ENCODE peak calls at places on chromosomes 4 and X, in eight cellular contexts. Q, W, J, P, F, N, R and K are unnamed samples.

GRCh38 chrX:112968351-112969133 is 127.9 kb upstream of the AMOT start:
- DNase-seq in W (no peak), Q (no peak), F (no peak), J (no peak), N (no peak), R (no peak), P (no peak), K (no peak)

GRCh38 chrX:136646602-136647239 is 1.2 kb upstream of the CD40LG start:
- DNase-seq in R (no peak), J (peak), P (no peak), W (no peak), Q (no peak), F (no peak), N (no peak), K (no peak)

GRCh38 chrX:97401586-97402101 is 517.9 kb downstream of the RPA4 start:
- DNase-seq in F (no peak), P (no peak), Q (no peak), N (no peak), W (no peak), R (no peak), J (no peak), K (no peak)

GRCh38 chr4:10040049-10040892 is 19.0 kb upstream of the SLC2A9 start:
- DNase-seq in Q (no peak), N (no peak), P (no peak), F (no peak), W (no peak), J (no peak), R (no peak), K (no peak)

GRCh38 chr4:161949941-161950725 is 213.7 kb downstream of the FSTL5 start:
- DNase-seq in J (no peak), N (no peak), F (no peak), W (no peak), Q (no peak), P (no peak), R (no peak), K (no peak)

GRCh38 chrX:102154218-102154860 is 1.4 kb downstream of the BEX5 start:
- DNase-seq in W (no peak), R (no peak), J (peak), F (no peak), Q (no peak), P (peak), N (peak), K (no peak)

GRCh38 chrX:2631743-2632532 is 59.2 kb upstream of the CD99 start:
- DNase-seq in P (no peak), F (no peak), Q (no peak), J (no peak), N (no peak), R (no peak), W (no peak), K (no peak)

GRCh38 chr4:98110929-98111328 is 32.3 kb downstream of the STPG2 start:
- DNase-seq in R (no peak), F (no peak), J (no peak), W (no peak), Q (no peak), N (no peak), P (no peak), K (no peak)

GRCh38 chr4:5793514-5793913 is 82.5 kb downstream of the EVC start:
- DNase-seq in Q (peak), F (no peak), R (no peak), N (no peak), P (no peak), J (peak), W (no peak), K (no peak)

GRCh38 chrX:1246816-1247215 is 21.8 kb upstream of the CSF2RA start:
- DNase-seq in P (peak), J (peak), R (peak), F (peak), W (no peak), Q (peak), N (peak), K (peak)

GRCh38 chr4:105088110-105088879 is 58.4 kb upstream of the TET2 start:
- DNase-seq in Q (no peak), R (peak), P (no peak), W (no peak), J (no peak), F (peak), N (no peak), K (no peak)

GRCh38 chrX:33178218-33178617 is 33.1 kb downstream of the DMD start:
- DNase-seq in W (no peak), P (no peak), F (no peak), N (no peak), R (no peak), Q (no peak), J (no peak), K (no peak)

GRCh38 chrX:150060406-150060805 is 122.1 kb upstream of the EOLA2 start:
- DNase-seq in F (no peak), N (no peak), R (no peak), Q (no peak), W (no peak), P (no peak), J (no peak), K (no peak)

GRCh38 chr4:99824070-99824599 is 7.5 kb downstream of the DAPP1 start:
- DNase-seq in R (no peak), W (no peak), Q (no peak), P (no peak), J (no peak), N (no peak), F (no peak), K (no peak)

GRCh38 chr4:71050809-71051208 is 57.4 kb downstream of the DCK start:
- DNase-seq in R (no peak), P (no peak), N (no peak), Q (no peak), J (no peak), W (no peak), F (no peak), K (no peak)

GRCh38 chr4:38177035-38177791 is 217.0 kb downstream of the PTTG2 start:
- DNase-seq in W (peak), P (no peak), Q (no peak), R (no peak), J (peak), F (no peak), N (peak), K (peak)

GRCh38 chrX:16160729-16161128 is 6.6 kb upstream of the MAGEB17 start:
- DNase-seq in P (no peak), R (peak), Q (no peak), N (no peak), J (no peak), W (no peak), F (no peak), K (no peak)

GRCh38 chr4:130820448-130820847 is 1724.5 kb downstream of the C4orf33 start:
- DNase-seq in Q (no peak), R (no peak), W (no peak), P (no peak), N (no peak), J (no peak), F (no peak), K (no peak)

GRCh38 chr4:123443401-123444297 is 47.1 kb downstream of the SPRY1 start:
- DNase-seq in F (no peak), J (peak), W (no peak), P (no peak), Q (no peak), N (peak), R (no peak), K (no peak)

GRCh38 chrX:56763556-56764152 is 34.6 kb downstream of the NBDY start:
- DNase-seq in Q (peak), F (peak), P (no peak), W (peak), R (no peak), N (peak), J (peak), K (peak)

GRCh38 chr4:675036-675804 is 878 bp downstream of the MYL5 start:
- DNase-seq in P (no peak), W (no peak), N (peak), R (no peak), J (no peak), Q (no peak), F (no peak), K (no peak)

GRCh38 chr4:97238956-97239698 is 904.1 kb downstream of the STPG2 start:
- DNase-seq in F (no peak), W (no peak), J (no peak), R (no peak), P (no peak), Q (no peak), N (no peak), K (no peak)

GRCh38 chrX:41661366-41662095 is 27.2 kb upstream of the GPR34 start:
- DNase-seq in F (no peak), R (peak), W (no peak), P (no peak), N (no peak), J (no peak), Q (no peak), K (no peak)

GRCh38 chr4:188719794-188720193 is 580.6 kb downstream of the TRIML1 start:
- DNase-seq in Q (no peak), J (no peak), N (no peak), W (no peak), P (no peak), R (no peak), F (no peak), K (no peak)

GRCh38 chr4:186366326-186366725 is 100.3 kb downstream of the F11 start:
- DNase-seq in W (no peak), P (no peak), Q (no peak), J (no peak), R (no peak), F (no peak), N (no peak), K (no peak)

GRCh38 chr4:42515156-42515884 is 118.0 kb downstream of the SHISA3 start:
- DNase-seq in F (no peak), Q (no peak), N (no peak), R (no peak), J (no peak), W (no peak), P (no peak), K (no peak)

GRCh38 chr4:80266902-80267380 is 477 bp downstream of the FGF5 start:
- DNase-seq in J (no peak), Q (no peak), R (no peak), N (no peak), F (no peak), P (peak), W (no peak), K (no peak)

GRCh38 chrX:69036674-69037573 is 128.3 kb downstream of the PJA1 start:
- DNase-seq in J (no peak), Q (no peak), W (no peak), P (no peak), R (no peak), F (no peak), N (no peak), K (no peak)

GRCh38 chr4:126465341-126465740 is 1150.6 kb downstream of the FAT4 start:
- DNase-seq in W (no peak), J (no peak), R (no peak), F (no peak), P (no peak), N (no peak), Q (no peak), K (no peak)

GRCh38 chr4:111788046-111788642 is 357.1 kb upstream of the FAM241A start:
- DNase-seq in W (no peak), R (no peak), J (no peak), F (no peak), P (no peak), Q (no peak), N (no peak), K (no peak)

GRCh38 chr4:121977251-121978168 is 25.6 kb upstream of the TRPC3 start:
- DNase-seq in Q (no peak), J (no peak), W (no peak), P (no peak), F (no peak), N (no peak), R (peak), K (no peak)

GRCh38 chrX:40266490-40267333 is 169.0 kb upstream of the BCOR start:
- DNase-seq in Q (peak), P (peak), W (peak), N (peak), R (peak), J (peak), F (peak), K (peak)

GRCh38 chr4:77040856-77041576 is 34.8 kb downstream of the CCNI start:
- DNase-seq in W (no peak), Q (no peak), P (no peak), J (no peak), N (no peak), F (no peak), R (no peak), K (no peak)

GRCh38 chr4:77036206-77036605 is 39.6 kb downstream of the CCNI start:
- DNase-seq in W (peak), F (no peak), R (no peak), J (no peak), Q (no peak), P (no peak), N (no peak), K (no peak)

GRCh38 chr4:77043507-77044131 is 32.2 kb downstream of the CCNI start:
- DNase-seq in P (no peak), R (no peak), J (no peak), Q (no peak), N (no peak), F (peak), W (no peak), K (no peak)

GRCh38 chr4:77037736-77038135 is 38.1 kb downstream of the CCNI start:
- DNase-seq in J (no peak), W (no peak), P (no peak), R (no peak), N (no peak), Q (no peak), F (no peak), K (no peak)

GRCh38 chr4:77040265-77040664 is 35.5 kb downstream of the CCNI start:
- DNase-seq in J (no peak), R (no peak), N (no peak), F (no peak), P (no peak), Q (no peak), W (no peak), K (no peak)
- TF ChIP-seq POLR2A in J (no peak), R (no peak), N (no peak), F (no peak), P (no peak), Q (no peak), W (no peak), K (no peak)

DNA sequence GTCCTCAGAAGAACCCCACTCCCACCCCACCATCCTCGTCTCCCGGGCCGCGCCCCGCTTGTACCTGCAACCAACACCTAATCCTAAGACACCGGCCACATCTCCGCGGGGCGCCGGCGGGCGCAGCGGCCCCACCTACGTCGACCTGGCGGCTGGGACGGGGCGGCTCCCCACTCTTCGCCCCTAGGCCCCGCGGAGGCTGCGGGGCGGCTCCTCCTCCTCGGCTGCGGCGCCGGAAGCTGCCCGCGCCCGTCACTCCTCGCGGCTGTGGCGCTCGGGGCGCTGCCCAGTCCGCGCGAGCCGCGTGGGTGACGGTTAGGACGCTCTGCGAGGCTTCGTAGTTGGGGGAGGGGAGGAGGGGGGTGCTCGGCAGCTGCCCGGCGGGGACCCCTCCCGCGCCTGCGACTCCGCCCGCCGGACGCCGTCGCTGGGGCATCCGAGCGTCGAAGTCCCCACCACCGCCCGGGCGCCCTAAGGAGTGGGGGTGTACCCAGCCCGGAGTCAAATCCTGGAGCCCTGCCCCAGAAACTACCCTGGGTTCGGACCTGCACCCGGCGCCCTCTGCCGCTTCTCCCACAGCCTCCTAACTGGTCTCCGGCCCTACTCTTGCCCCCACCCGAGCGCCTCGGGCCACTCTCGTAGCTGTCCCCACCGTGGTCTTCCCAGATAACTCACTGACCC is at the start of gene CCDC158:
- DNase-seq in R (no peak), F (peak), Q (no peak), P (no peak), N (no peak), W (no peak), J (no peak), K (peak)
- H3K4me3 ChIP-seq in R (peak), F (peak), Q (peak), P (no peak), N (peak), W (peak), J (peak), K (peak)

DNA sequence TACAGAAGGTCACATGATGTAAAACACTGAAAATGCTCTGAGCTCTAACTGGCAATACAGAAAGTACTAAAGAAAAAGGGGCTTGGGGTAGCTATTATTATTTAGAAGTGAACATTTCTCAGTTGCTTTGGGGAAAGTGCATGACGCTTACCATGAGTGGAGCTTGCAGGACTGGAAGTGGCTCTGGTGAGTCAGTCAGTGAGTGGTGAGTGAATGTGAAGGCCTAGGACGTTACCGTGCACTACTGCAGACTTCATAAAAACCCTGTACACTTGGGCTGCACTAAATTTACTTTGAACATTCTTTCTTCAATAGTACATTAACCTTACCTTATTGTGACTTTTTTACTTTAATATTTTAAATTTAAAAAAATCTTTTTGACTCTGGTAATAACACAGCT is 89.3 kb upstream of the ENPP6 start:
- DNase-seq in P (no peak), J (no peak), Q (no peak), F (no peak), W (no peak), N (no peak), R (no peak), K (no peak)
- TF ChIP-seq POLR2A in P (no peak), J (no peak), Q (no peak), F (no peak), W (no peak), N (no peak), R (no peak), K (no peak)

GRCh38 chr4:13483142-13484044 is 747 bp downstream of the RAB28 start:
- DNase-seq in F (peak), Q (peak), J (peak), R (peak), N (peak), P (peak), W (peak), K (peak)

GRCh38 chr4:13478707-13479106 is 5.4 kb downstream of the RAB28 start:
- DNase-seq in Q (no peak), P (no peak), W (no peak), F (no peak), R (no peak), J (no peak), N (no peak), K (no peak)

GRCh38 chr4:13484749-13485345 is 707 bp upstream of the RAB28 start:
- DNase-seq in J (no peak), R (peak), Q (no peak), W (no peak), F (no peak), P (no peak), N (peak), K (no peak)

GRCh38 chr4:13484045-13484748 is at the start of gene RAB28:
- DNase-seq in W (peak), R (peak), J (peak), P (peak), Q (peak), F (peak), N (peak), K (peak)

GRCh38 chr4:13481569-13481968 is 2.6 kb downstream of the RAB28 start:
- DNase-seq in R (peak), Q (no peak), F (no peak), W (no peak), P (peak), N (no peak), J (no peak), K (no peak)
- H3K4me3 ChIP-seq in R (no peak), Q (no peak), F (no peak), W (no peak), P (no peak), N (no peak), J (no peak), K (no peak)

DNA sequence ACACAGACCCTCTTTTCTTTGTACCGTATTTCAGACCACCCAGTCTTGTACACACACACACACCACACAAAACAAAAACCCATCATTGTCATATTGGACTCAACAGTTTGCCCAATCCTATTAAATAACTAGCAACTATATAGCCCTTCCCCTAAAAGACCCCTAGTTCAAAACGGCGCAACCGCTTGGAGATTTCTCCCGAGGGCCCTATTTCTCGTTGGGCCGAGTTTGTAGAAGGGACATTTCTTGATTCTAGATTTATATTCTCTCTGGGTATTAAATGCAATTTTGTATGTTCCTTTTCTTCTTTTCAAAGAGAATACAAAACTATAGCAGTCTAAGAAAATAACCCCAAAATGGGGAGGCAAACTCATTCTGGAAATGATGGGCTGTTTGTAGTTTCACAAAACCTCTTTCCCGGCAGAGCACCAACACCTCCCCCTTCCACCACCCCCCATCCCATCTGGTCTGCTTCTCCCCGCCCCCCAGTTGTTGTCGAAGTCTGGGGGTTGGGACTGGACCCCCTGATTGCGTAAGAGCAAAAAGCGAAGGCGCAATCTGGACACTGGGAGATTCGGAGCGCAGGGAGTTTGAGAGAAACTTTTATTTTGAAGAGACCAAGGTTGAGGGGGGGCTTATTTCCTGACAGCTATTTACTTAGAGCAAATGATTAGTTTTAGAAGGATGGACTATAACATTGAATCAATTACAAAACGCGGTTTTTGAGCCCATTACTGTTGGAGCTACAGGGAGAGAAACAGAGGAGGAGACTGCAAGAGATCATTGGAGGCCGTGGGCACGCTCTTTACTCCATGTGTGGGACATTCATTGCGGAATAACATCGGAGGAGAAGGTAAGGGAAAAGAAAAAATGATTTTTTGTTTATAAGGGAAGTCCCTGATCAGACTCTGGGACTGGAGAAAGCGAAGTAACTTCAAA is at the start of gene PDGFRA:
- DNase-seq in Q (peak), R (no peak), P (no peak), F (peak), N (peak), J (peak), W (peak), K (no peak)
- TF ChIP-seq POLR2A in Q (no peak), R (no peak), P (no peak), F (no peak), N (peak), J (no peak), W (no peak), K (no peak)